ENCODE peak calls at places on chromosomes 7 and 10, in five cellular contexts. V is lung, C is AG04450, W is mucosa of descending colon, P is upper lobe of right lung. Z is an unnamed sample.

GRCh38 chr10:29634764-29635625 is at the start of gene SVIL:
- DNase-seq in C (no peak), V (peak; percentile 62), W (peak; percentile 63), P (peak; percentile 70), Z (no peak)

GRCh38 chr10:35561670-35562069 is 43.5 kb upstream of the GJD4 start:
- DNase-seq in W (no peak), V (no peak), C (no peak), P (no peak), Z (no peak)

GRCh38 chr7:51645707-51646298 is 329.2 kb upstream of the COBL start:
- DNase-seq in P (no peak), V (no peak), C (no peak), W (no peak), Z (no peak)

GRCh38 chr10:26503911-26504310 is 65.8 kb downstream of the APBB1IP start:
- DNase-seq in V (no peak), W (no peak), P (no peak), C (no peak), Z (no peak)

GRCh38 chr10:110414563-110415309 is 83.0 kb upstream of the DUSP5 start:
- DNase-seq in C (no peak), V (no peak), P (no peak), W (peak; percentile 60), Z (no peak)

GRCh38 chr10:11011966-11012365 is 5.7 kb upstream of the CELF2 start:
- DNase-seq in W (no peak), C (no peak), V (no peak), P (no peak), Z (no peak)

GRCh38 chr7:106367018-106367420 is 82.2 kb upstream of the NAMPT start:
- DNase-seq in C (no peak), V (no peak), P (no peak), W (peak; percentile 31), Z (no peak)

GRCh38 chr10:89342219-89342966 is 14.6 kb downstream of the IFIT3 start:
- DNase-seq in P (no peak), W (no peak), C (no peak), V (peak; percentile 45), Z (peak; percentile 66)

GRCh38 chr10:132163278-132163765 is 23.4 kb upstream of the DPYSL4 start:
- DNase-seq in P (no peak), W (peak; percentile 81), C (no peak), V (no peak), Z (no peak)

GRCh38 chr10:131092876-131093275 is 218.6 kb downstream of the TCERG1L start:
- DNase-seq in P (no peak), W (no peak), V (no peak), C (no peak), Z (no peak)

GRCh38 chr10:95273393-95274312 is 17.1 kb downstream of the PDLIM1 start:
- DNase-seq in C (peak; percentile 65), V (no peak), P (no peak), W (no peak), Z (peak; percentile 42)

GRCh38 chr7:25388681-25389080 is 160.4 kb upstream of the NPVF start:
- DNase-seq in W (no peak), C (no peak), P (no peak), V (no peak), Z (no peak)

GRCh38 chr7:27117687-27118491 is 12.7 kb downstream of the HOXA4 start:
- DNase-seq in C (peak; percentile 92), P (no peak), W (peak; percentile 49), V (no peak), Z (no peak)

GRCh38 chr7:105876964-105877601 is 684 bp upstream of the ATXN7L1 start:
- DNase-seq in C (no peak), W (peak; percentile 82), V (no peak), P (peak; percentile 68), Z (no peak)

GRCh38 chr10:119517235-119518141 is 25.0 kb downstream of the RGS10 start:
- DNase-seq in C (no peak), W (peak; percentile 53), P (no peak), V (no peak), Z (no peak)

GRCh38 chr10:106652279-106652678 is 512.2 kb downstream of the SORCS1 start:
- DNase-seq in W (no peak), V (no peak), P (no peak), C (no peak), Z (no peak)

GRCh38 chr10:71419002-71419540 is 22.4 kb downstream of the CDH23 start:
- DNase-seq in V (no peak), P (no peak), W (no peak), C (no peak), Z (no peak)

GRCh38 chr7:124033093-124033806 is 383 bp upstream of the TMEM229A start:
- DNase-seq in W (peak; percentile 51), P (peak; percentile 61), C (no peak), V (no peak), Z (no peak)

GRCh38 chr10:110311357-110311949 is 6.7 kb upstream of the SMNDC1 start:
- DNase-seq in P (no peak), C (peak; percentile 26), V (peak; percentile 43), W (peak; percentile 37), Z (no peak)

GRCh38 chr10:72275351-72276012 is 1.8 kb downstream of the DDIT4 start:
- DNase-seq in V (no peak), C (no peak), P (no peak), W (peak; percentile 66), Z (no peak)

GRCh38 chr7:24373556-24373955 is 89.6 kb downstream of the NPY start:
- DNase-seq in C (no peak), W (no peak), P (no peak), V (no peak), Z (no peak)

GRCh38 chr7:53245721-53246120 is 210.3 kb downstream of the POM121L12 start:
- DNase-seq in P (no peak), W (no peak), V (no peak), C (no peak), Z (no peak)

GRCh38 chr10:131249238-131249956 is 62.1 kb downstream of the TCERG1L start:
- DNase-seq in W (no peak), V (no peak), P (peak; percentile 40), C (no peak), Z (no peak)

GRCh38 chr7:75937958-75938786 is 23.2 kb downstream of the POR start:
- DNase-seq in W (no peak), V (peak; percentile 48), P (peak; percentile 78), C (peak; percentile 75), Z (peak; percentile 59)

GRCh38 chr10:34796133-34796532 is 19.0 kb downstream of the PARD3 start:
- DNase-seq in W (no peak), P (no peak), C (no peak), V (no peak), Z (no peak)

GRCh38 chr7:14504134-14504533 is 398.4 kb downstream of the DGKB start:
- DNase-seq in P (no peak), W (no peak), C (no peak), V (no peak), Z (no peak)

GRCh38 chr7:29955799-29956476 is 33.7 kb downstream of the SCRN1 start:
- DNase-seq in W (no peak), P (no peak), V (peak; percentile 29), C (no peak), Z (no peak)

GRCh38 chr7:29336851-29337627 is 142.5 kb downstream of the CHN2 start:
- DNase-seq in W (no peak), P (no peak), C (no peak), V (no peak), Z (no peak)

GRCh38 chr10:34320265-34320664 is 494.8 kb downstream of the PARD3 start:
- DNase-seq in W (no peak), V (no peak), P (no peak), C (no peak), Z (no peak)

GRCh38 chr7:46949270-46949931 is 632.5 kb downstream of the TNS3 start:
- DNase-seq in C (no peak), P (no peak), W (no peak), V (no peak), Z (no peak)
- TF ChIP-seq CTCF in C (no peak), P (no peak), W (no peak), V (no peak), Z (no peak)

GRCh38 chr10:112409755-112410154 is 35.8 kb downstream of the ACSL5 start:
- DNase-seq in W (no peak), C (no peak), V (no peak), P (no peak), Z (no peak)

GRCh38 chr10:112404612-112405011 is 30.7 kb downstream of the ACSL5 start:
- DNase-seq in C (no peak), W (no peak), P (no peak), V (no peak), Z (no peak)

GRCh38 chr10:112407696-112408095 is 33.8 kb downstream of the ACSL5 start:
- DNase-seq in P (no peak), C (no peak), W (no peak), V (no peak), Z (no peak)

DNA sequence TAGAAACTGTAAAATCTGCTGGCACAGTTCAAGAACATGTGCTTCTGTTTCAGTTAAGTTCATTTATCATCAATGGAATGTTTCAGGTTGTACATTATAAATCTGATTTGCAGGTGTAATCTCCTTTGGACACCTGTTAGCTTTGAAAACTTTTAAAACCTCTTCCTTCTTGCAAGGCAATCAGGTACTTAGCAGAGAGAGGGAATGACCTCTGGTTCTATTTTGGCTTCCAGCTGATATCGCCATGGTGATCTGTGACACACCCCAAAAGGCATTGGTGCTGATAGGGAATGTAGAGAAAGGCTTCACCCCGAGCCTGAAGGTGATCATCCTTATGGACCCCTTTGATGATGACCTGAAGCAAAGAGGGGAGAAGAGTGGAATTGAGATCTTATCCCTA is 35.4 kb downstream of the ACSL5 start:
- DNase-seq in P (no peak), V (no peak), W (no peak), C (no peak), Z (no peak)
- H3K4me3 ChIP-seq in P (no peak overlapping the region), V (no peak overlapping the region), W (no peak overlapping the region), C (no peak overlapping the region), Z (no peak overlapping the region)

GRCh38 chr7:74164985-74165456 is 9.1 kb upstream of the EIF4H start:
- DNase-seq in V (no peak), P (no peak), C (no peak), W (no peak), Z (no peak)
- TF ChIP-seq CTCF in V (no peak), P (peak; percentile 39), C (peak; percentile 68), W (no peak), Z (peak; percentile 61)

DNA sequence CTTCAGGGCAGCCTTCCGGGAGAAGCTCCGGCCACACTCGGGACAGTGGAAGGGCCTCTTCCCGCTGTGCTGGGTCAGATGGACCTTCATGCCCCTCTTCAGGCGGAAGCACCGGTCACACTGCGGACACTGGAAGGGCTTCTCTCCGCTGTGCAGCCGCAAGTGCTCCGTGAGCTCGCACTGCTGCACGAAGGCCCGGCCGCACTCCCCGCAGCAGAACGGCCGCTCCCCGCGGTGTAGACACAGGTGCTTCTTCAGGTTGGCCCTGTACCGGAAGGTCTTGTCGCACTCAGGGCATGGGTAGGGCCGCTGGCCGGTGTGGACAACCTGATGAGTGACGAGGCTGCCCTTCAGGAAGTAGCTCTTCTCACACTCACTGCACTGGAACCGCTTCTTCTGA is 14.2 kb upstream of the ZNF786 start:
- DNase-seq in P (peak; percentile 50), C (no peak), W (no peak), V (no peak), Z (no peak)
- H3K4me3 ChIP-seq in P (no peak overlapping the region), C (no peak overlapping the region), W (no peak overlapping the region), V (no peak overlapping the region), Z (no peak overlapping the region)

GRCh38 chr10:127563718-127564553 is 14.8 kb downstream of the NPS start:
- DNase-seq in C (no peak), W (peak; percentile 51), P (peak; percentile 79), V (peak; percentile 42), Z (no peak)
- TF ChIP-seq CTCF in C (no peak), W (peak; percentile 50), P (peak; percentile 69), V (no peak), Z (no peak)

Z was measured in astrocyte of the cerebellum.